ENCODE peak calls at places on chromosomes 12 and 14, in six cellular contexts. S is cardiac muscle cell; Y is effector memory CD4-positive, alpha-beta T cell; A is astrocyte; H is tibial artery; X is stomach. V is an unnamed sample. For H3K9me3 and H3K36me3, the result is how much of the 10 kb centered on the place peaks cover.

GRCh38 chr14:34297786-34298520 is 164.1 kb downstream of the SPTSSA start:
- DNase-seq in S (no peak), Y (no peak), A (no peak), H (no peak), X (no peak), V (no peak)

GRCh38 chr12:53543539-53543938 is 36.3 kb upstream of the NPFF start:
- DNase-seq in S (peak), Y (peak), A (peak), H (peak), X (peak), V (peak)

GRCh38 chr12:4899361-4899760 is 10.3 kb upstream of the KCNA1 start:
- DNase-seq in S (no peak), Y (no peak), A (no peak), H (no peak), X (no peak), V (no peak)

GRCh38 chr14:67680121-67680602 is 5.7 kb upstream of the VTI1B start:
- DNase-seq in S (peak), Y (no peak), A (peak), H (no peak), X (no peak), V (peak)

GRCh38 chr12:122395319-122395718 is 27.1 kb downstream of the CLIP1 start:
- DNase-seq in S (peak), Y (no peak), A (peak), H (no peak), X (no peak), V (peak)

GRCh38 chr14:42374332-42374731 is 767.7 kb downstream of the LRFN5 start:
- DNase-seq in S (no peak), Y (no peak), A (no peak), H (no peak), X (no peak), V (no peak)

GRCh38 chr14:102977475-102977874 is 55.0 kb downstream of the AMN start:
- DNase-seq in S (no peak), Y (no peak), A (no peak), H (no peak), X (no peak), V (no peak)

GRCh38 chr14:39212034-39212433 is 21.7 kb upstream of the MIA2 start:
- DNase-seq in S (no peak), Y (no peak), A (no peak), H (no peak), X (no peak), V (peak)

GRCh38 chr14:69592923-69593677 is 18.3 kb upstream of the SUSD6 start:
- DNase-seq in S (peak), Y (no peak), A (peak), H (no peak), X (no peak), V (peak)

GRCh38 chr12:109946505-109946904 is 46.4 kb downstream of the TCHP start:
- DNase-seq in S (peak), Y (no peak), A (peak), H (no peak), X (no peak), V (no peak)

GRCh38 chr12:106282457-106283097 is 20.0 kb upstream of the TCP11L2 start:
- DNase-seq in S (peak), Y (peak), A (no peak), H (no peak), X (peak), V (peak)

GRCh38 chr12:54051081-54051912 is 2.3 kb upstream of the HOXC4 start:
- DNase-seq in S (no peak), Y (no peak), A (no peak), H (no peak), X (no peak), V (no peak)

GRCh38 chr12:127108360-127109215 is 1158.4 kb upstream of the TMEM132C start:
- DNase-seq in S (peak), Y (no peak), A (peak), H (peak), X (peak), V (peak)

GRCh38 chr14:71089974-71090373 is 182.7 kb downstream of the PCNX1 start:
- DNase-seq in S (peak), Y (no peak), A (peak), H (no peak), X (no peak), V (no peak)

GRCh38 chr12:47910486-47910885 is 5.7 kb upstream of the VDR start:
- DNase-seq in S (peak), Y (no peak), A (no peak), H (no peak), X (no peak), V (no peak)

GRCh38 chr12:1662761-1663439 is 28.0 kb upstream of the ADIPOR2 start:
- DNase-seq in S (peak), Y (peak), A (no peak), H (no peak), X (peak), V (no peak)

GRCh38 chr14:56310643-56311042 is 192.4 kb downstream of the PELI2 start:
- DNase-seq in S (peak), Y (no peak), A (peak), H (no peak), X (no peak), V (no peak)

GRCh38 chr14:38098074-38098846 is 109.4 kb upstream of the SSTR1 start:
- DNase-seq in S (peak), Y (no peak), A (peak), H (no peak), X (no peak), V (peak)

GRCh38 chr12:117518594-117519270 is 157.3 kb upstream of the NOS1 start:
- DNase-seq in S (no peak), Y (no peak), A (peak), H (no peak), X (no peak), V (no peak)

GRCh38 chr12:123351349-123351748 is 13.3 kb downstream of the SBNO1 start:
- DNase-seq in S (no peak), Y (no peak), A (no peak), H (no peak), X (no peak), V (no peak)

GRCh38 chr14:92755495-92755894 is 7.1 kb upstream of the LGMN start:
- DNase-seq in S (peak), Y (no peak), A (no peak), H (no peak), X (no peak), V (no peak)

GRCh38 chr12:87444039-87444438 is 585.2 kb downstream of the C12orf50 start:
- DNase-seq in S (no peak), Y (no peak), A (no peak), H (no peak), X (no peak), V (no peak)

GRCh38 chr12:92735131-92735721 is 32.4 kb downstream of the PLEKHG7 start:
- DNase-seq in S (peak), Y (no peak), A (peak), H (no peak), X (no peak), V (peak)

GRCh38 chr12:18580286-18580685 is 157.5 kb downstream of the PLCZ1 start:
- DNase-seq in S (peak), Y (no peak), A (no peak), H (no peak), X (no peak), V (no peak)

GRCh38 chr12:121001060-121001459 is 15.2 kb downstream of the C12orf43 start:
- DNase-seq in S (no peak), Y (no peak), A (no peak), H (no peak), X (no peak), V (no peak)

GRCh38 chr12:124779161-124780141 is 84.2 kb downstream of the SCARB1 start:
- DNase-seq in S (peak), Y (no peak), A (no peak), H (peak), X (no peak), V (no peak)

GRCh38 chr12:124497658-124498057 is 69.8 kb downstream of the NCOR2 start:
- DNase-seq in S (peak), Y (no peak), A (peak), H (peak), X (no peak), V (peak)

GRCh38 chr12:113850309-113851056 is 115.6 kb downstream of the RBM19 start:
- DNase-seq in S (peak), Y (no peak), A (peak), H (peak), X (no peak), V (no peak)

DNA sequence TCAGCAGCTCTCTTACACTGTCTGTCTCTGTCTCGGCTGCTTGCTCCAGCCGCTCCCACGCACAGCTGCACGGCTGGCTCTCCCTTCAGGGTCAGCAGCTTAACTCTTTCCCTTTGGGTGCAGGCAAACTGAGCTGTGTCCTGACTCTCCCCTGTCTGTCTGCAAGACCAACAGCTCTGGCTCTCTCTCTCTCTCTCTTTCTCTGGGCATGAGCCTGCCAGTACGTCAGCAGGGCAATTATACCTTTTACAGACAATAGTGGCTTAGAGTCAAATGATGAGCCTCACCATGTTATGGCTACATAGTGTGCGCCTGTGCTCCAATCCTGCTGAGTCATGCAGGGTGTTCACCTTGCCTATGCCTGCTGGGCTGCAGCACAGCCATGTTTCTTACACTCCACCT is 120.5 kb upstream of the DDHD1 start:
- DNase-seq in S (peak), Y (no peak), A (no peak), H (no peak), X (no peak), V (no peak)
- H3K9me3 ChIP-seq in S (under half), Y (under half), A (under half), H (under half), X (under half), V (under half)

DNA sequence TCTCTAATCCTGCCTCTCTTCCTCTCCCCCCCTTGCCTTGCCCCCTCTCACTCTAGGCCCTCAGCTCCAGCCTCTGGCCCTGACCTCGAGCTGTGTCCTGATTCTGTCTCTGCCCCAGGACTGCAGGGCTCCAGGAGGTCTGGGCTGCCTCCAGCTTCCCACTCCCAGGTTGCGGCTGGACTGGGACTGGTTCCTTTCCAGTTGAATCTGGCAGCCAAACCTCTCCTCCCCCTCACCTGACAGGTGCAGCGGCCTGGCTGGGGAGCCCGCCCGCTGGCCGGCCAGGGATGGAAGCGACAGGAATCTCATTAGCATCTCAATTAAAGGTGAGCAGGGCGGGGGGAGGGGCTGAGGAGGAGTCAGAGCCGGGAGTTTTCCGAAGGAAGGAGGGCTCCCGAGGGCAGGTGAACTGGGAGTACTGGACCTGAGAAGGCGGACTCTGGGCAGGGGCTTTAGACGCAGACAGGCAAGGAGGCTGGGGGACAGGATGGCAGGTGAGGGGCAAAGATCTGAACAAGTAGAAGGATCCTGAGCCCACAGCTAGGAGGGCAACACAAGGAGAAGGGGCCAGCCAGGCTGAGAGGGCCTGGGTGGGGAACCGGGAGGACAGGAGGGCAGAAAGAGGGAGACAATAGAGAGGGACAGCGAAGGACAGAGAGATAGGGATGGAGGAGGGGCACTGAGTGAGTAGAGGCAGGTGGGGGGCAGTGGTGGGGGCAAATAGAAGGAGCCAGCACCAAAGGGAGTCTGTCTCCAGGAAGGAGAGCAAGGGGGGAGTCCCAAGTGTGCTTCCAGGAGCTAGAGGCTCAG is at the start of gene SCNN1A:
- DNase-seq in S (no peak), Y (no peak), A (no peak), H (peak), X (peak), V (no peak)
- H3K4me3 ChIP-seq in S (no peak), Y (no peak), A (no peak), H (no peak), X (peak), V (peak)

GRCh38 chr12:46364777-46365580 is 7.6 kb downstream of the SLC38A2 start:
- DNase-seq in S (peak), Y (no peak), A (peak), H (peak), X (peak), V (peak)
- H3K36me3 ChIP-seq in S (half or more), Y (half or more), A (half or more), H (half or more), X (half or more), V (half or more)

GRCh38 chr14:87131879-87132278 is 861.1 kb downstream of the GALC start:
- DNase-seq in S (no peak), Y (no peak), A (peak), H (no peak), X (no peak), V (no peak)
- H3K9me3 ChIP-seq in S (under half), Y (under half), A (under half), H (under half), X (under half), V (under half)

GRCh38 chr14:45181329-45181728 is 45.6 kb downstream of the FANCM start:
- DNase-seq in S (no peak), Y (no peak), A (peak), H (no peak), X (no peak), V (no peak)

GRCh38 chr14:45181806-45182205 is 46.1 kb downstream of the FANCM start:
- DNase-seq in S (no peak), Y (no peak), A (no peak), H (no peak), X (no peak), V (no peak)

GRCh38 chr14:45185110-45185814 is 49.5 kb downstream of the FANCM start:
- DNase-seq in S (no peak), Y (no peak), A (no peak), H (no peak), X (no peak), V (no peak)
- H3K4me3 ChIP-seq in S (no peak), Y (no peak), A (no peak), H (no peak), X (no peak), V (no peak)

DNA sequence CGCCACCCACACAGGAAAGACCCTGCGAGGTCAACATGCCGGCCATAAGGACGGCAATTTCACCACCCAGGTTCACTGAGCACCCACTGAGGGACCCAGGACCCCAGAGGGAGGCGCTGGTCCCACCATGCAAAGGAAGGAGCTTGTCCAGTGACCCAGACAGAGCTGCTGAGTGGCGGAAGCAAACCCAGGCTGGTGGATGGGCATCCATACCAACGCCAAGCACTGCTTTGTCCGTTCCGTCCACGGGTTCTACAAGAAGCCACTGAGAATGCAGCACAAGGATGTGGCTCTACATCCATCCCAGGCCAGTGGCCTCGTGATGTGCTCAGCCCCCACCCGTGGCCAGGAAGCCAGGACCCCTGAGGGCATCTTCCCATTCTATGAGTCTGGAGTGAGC is 23.8 kb upstream of the GOLGA3 start:
- DNase-seq in S (no peak), Y (no peak), A (no peak), H (no peak), X (no peak), V (no peak)
- H3K36me3 ChIP-seq in S (under half), Y (half or more), A (under half), H (half or more), X (half or more), V (under half)

DNA sequence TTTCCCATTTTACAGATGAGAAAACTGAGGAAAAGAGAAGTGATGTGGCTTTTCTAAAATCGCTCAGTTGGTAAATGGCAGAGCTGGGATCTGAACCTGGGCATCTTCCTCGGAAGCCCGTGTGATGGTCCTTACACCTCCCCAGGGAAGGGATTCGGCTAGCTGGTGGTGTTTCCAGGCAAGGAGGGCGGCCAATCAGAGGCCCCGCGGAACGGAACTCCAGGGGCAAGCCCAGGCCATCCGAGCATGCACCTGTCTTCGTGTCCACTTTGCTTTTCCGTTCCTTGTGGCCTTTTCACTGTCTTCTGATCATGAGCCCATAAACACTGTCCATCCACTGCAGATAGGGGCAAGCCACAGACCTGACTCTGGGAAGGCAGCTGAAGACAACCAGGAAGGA is 114.8 kb upstream of the TMEM132D start:
- DNase-seq in S (no peak), Y (no peak), A (no peak), H (no peak), X (no peak), V (no peak)
- H3K9me3 ChIP-seq in S (under half), Y (under half), A (under half), H (under half), X (under half), V (under half)

V was measured in MG63.